ENCODE peak calls at places on chromosome 5, in four cellular contexts. One of them, this sample, is unnamed.

GRCh38 chr5:162037431-162037830 is 30.1 kb upstream of the GABRG2 start:
- DNase-seq in BJ: no peak
- DNase-seq in B cell: no peak
- DNase-seq in epithelial cell of prostate: no peak
- DNase-seq in this sample: no peak

GRCh38 chr5:179324760-179325295 is 20.4 kb downstream of the ADAMTS2 start:
- DNase-seq in B cell: no peak
- DNase-seq in BJ: no peak
- DNase-seq in epithelial cell of prostate: no peak
- DNase-seq in this sample: no peak

GRCh38 chr5:147081256-147081872 is 153.5 kb upstream of the STK32A start:
- DNase-seq in BJ: no peak
- DNase-seq in B cell: no peak
- DNase-seq in epithelial cell of prostate: no peak
- DNase-seq in this sample: no peak

GRCh38 chr5:171342362-171343111 is 33.5 kb downstream of the TLX3 start:
- DNase-seq in BJ: no peak
- DNase-seq in epithelial cell of prostate: no peak
- DNase-seq in B cell: peak; percentile 23
- DNase-seq in this sample: peak; percentile 71

GRCh38 chr5:133048993-133049725 is 2.7 kb upstream of the HSPA4 start:
- DNase-seq in BJ: no peak
- DNase-seq in B cell: no peak
- DNase-seq in epithelial cell of prostate: no peak
- DNase-seq in this sample: peak; percentile 33

GRCh38 chr5:57439601-57440000 is 43.0 kb downstream of the ACTBL2 start:
- DNase-seq in epithelial cell of prostate: no peak
- DNase-seq in BJ: no peak
- DNase-seq in B cell: no peak
- DNase-seq in this sample: no peak

GRCh38 chr5:160685695-160686094 is 166.3 kb downstream of the ATP10B start:
- DNase-seq in B cell: peak; percentile 5
- DNase-seq in BJ: no peak
- DNase-seq in epithelial cell of prostate: no peak
- DNase-seq in this sample: no peak

GRCh38 chr5:170159101-170159698 is 53.5 kb downstream of the FOXI1 start:
- DNase-seq in B cell: no peak
- DNase-seq in BJ: no peak
- DNase-seq in epithelial cell of prostate: no peak
- DNase-seq in this sample: peak; percentile 54

GRCh38 chr5:177094224-177095087 is 7.7 kb downstream of the FGFR4 start:
- DNase-seq in epithelial cell of prostate: no peak
- DNase-seq in B cell: no peak
- DNase-seq in BJ: no peak
- DNase-seq in this sample: peak; percentile 84

GRCh38 chr5:174581483-174581882 is 142.9 kb upstream of the MSX2 start:
- DNase-seq in epithelial cell of prostate: no peak
- DNase-seq in BJ: no peak
- DNase-seq in B cell: no peak
- DNase-seq in this sample: no peak

GRCh38 chr5:65548281-65548680 is 14.7 kb downstream of the CENPK start:
- DNase-seq in B cell: no peak
- DNase-seq in BJ: no peak
- DNase-seq in epithelial cell of prostate: no peak
- DNase-seq in this sample: no peak

GRCh38 chr5:177317959-177318377 is 6.3 kb upstream of the MXD3 start:
- DNase-seq in epithelial cell of prostate: no peak
- DNase-seq in BJ: no peak
- DNase-seq in B cell: peak; percentile 80
- DNase-seq in this sample: peak; percentile 80

GRCh38 chr5:100777680-100778281 is 125.3 kb downstream of the ST8SIA4 start:
- DNase-seq in B cell: peak; percentile 71
- DNase-seq in BJ: peak; percentile 27
- DNase-seq in epithelial cell of prostate: peak; percentile 31
- DNase-seq in this sample: peak; percentile 89

GRCh38 chr5:81657386-81657785 is 93.5 kb downstream of the SSBP2 start:
- DNase-seq in epithelial cell of prostate: no peak
- DNase-seq in BJ: no peak
- DNase-seq in B cell: no peak
- DNase-seq in this sample: no peak

GRCh38 chr5:108743344-108743743 is 4.4 kb upstream of the FER start:
- DNase-seq in epithelial cell of prostate: no peak
- DNase-seq in BJ: no peak
- DNase-seq in B cell: no peak
- DNase-seq in this sample: no peak

GRCh38 chr5:102069974-102070373 is 226.1 kb downstream of the SLCO4C1 start:
- DNase-seq in B cell: no peak
- DNase-seq in BJ: no peak
- DNase-seq in epithelial cell of prostate: no peak
- DNase-seq in this sample: no peak

GRCh38 chr5:106523842-106524241 is 1146.9 kb downstream of the EFNA5 start:
- DNase-seq in BJ: no peak
- DNase-seq in B cell: no peak
- DNase-seq in epithelial cell of prostate: no peak
- DNase-seq in this sample: peak; percentile 5

GRCh38 chr5:65127181-65127901 is 354.4 kb downstream of the ADAMTS6 start:
- DNase-seq in B cell: no peak
- DNase-seq in epithelial cell of prostate: no peak
- DNase-seq in BJ: peak; percentile 31
- DNase-seq in this sample: peak; percentile 93